ENCODE peak calls at places on chromosomes 12 and 14, in seven cellular contexts. One of them, this sample, is unnamed.

GRCh38 chr12:12922191-12922616 is 29.8 kb downstream of the GPRC5D start:
- DNase-seq in tibial artery: no peak
- DNase-seq in osteoblast: peak; percentile 97
- DNase-seq in WERI-Rb-1: no peak
- DNase-seq in OCI-LY7: no peak
- DNase-seq in neural progenitor cell: no peak
- DNase-seq in lower leg skin: peak; percentile 71
- DNase-seq in this sample: peak; percentile 43

GRCh38 chr12:34394211-34395055 is 372.1 kb downstream of the ALG10 start:
- DNase-seq in tibial artery: peak; percentile 48
- DNase-seq in osteoblast: peak; percentile 75
- DNase-seq in WERI-Rb-1: peak; percentile 1
- DNase-seq in OCI-LY7: no peak
- DNase-seq in neural progenitor cell: no peak
- DNase-seq in lower leg skin: no peak
- DNase-seq in this sample: no peak

GRCh38 chr14:103284574-103285467 is 49.2 kb upstream of the EIF5 start:
- DNase-seq in tibial artery: no peak
- DNase-seq in osteoblast: peak; percentile 88
- DNase-seq in WERI-Rb-1: no peak
- DNase-seq in OCI-LY7: no peak
- DNase-seq in neural progenitor cell: no peak
- DNase-seq in lower leg skin: no peak
- DNase-seq in this sample: no peak

GRCh38 chr12:55675671-55676070 is 32.0 kb downstream of the ITGA7 start:
- DNase-seq in tibial artery: no peak
- DNase-seq in osteoblast: no peak
- DNase-seq in WERI-Rb-1: no peak
- DNase-seq in OCI-LY7: no peak
- DNase-seq in neural progenitor cell: no peak
- DNase-seq in lower leg skin: no peak
- DNase-seq in this sample: no peak

GRCh38 chr12:41289461-41289860 is 101.3 kb downstream of the PDZRN4 start:
- DNase-seq in tibial artery: no peak
- DNase-seq in osteoblast: no peak
- DNase-seq in WERI-Rb-1: no peak
- DNase-seq in OCI-LY7: no peak
- DNase-seq in neural progenitor cell: no peak
- DNase-seq in lower leg skin: no peak
- DNase-seq in this sample: no peak

GRCh38 chr12:93679308-93679933 is 2.2 kb downstream of the CRADD start:
- DNase-seq in tibial artery: no peak
- DNase-seq in osteoblast: no peak
- DNase-seq in WERI-Rb-1: no peak
- DNase-seq in OCI-LY7: no peak
- DNase-seq in neural progenitor cell: no peak
- DNase-seq in lower leg skin: no peak
- DNase-seq in this sample: no peak

GRCh38 chr12:110256780-110257431 is 24.1 kb upstream of the ATP2A2 start:
- DNase-seq in tibial artery: peak; percentile 71
- DNase-seq in osteoblast: peak; percentile 86
- DNase-seq in WERI-Rb-1: no peak
- DNase-seq in OCI-LY7: no peak
- DNase-seq in neural progenitor cell: no peak
- DNase-seq in lower leg skin: no peak
- DNase-seq in this sample: peak; percentile 39

GRCh38 chr14:99733551-99734405 is 49.7 kb downstream of the CYP46A1 start:
- DNase-seq in tibial artery: peak; percentile 79
- DNase-seq in osteoblast: peak; percentile 85
- DNase-seq in WERI-Rb-1: peak; percentile 9
- DNase-seq in OCI-LY7: no peak
- DNase-seq in neural progenitor cell: no peak
- DNase-seq in lower leg skin: no peak
- DNase-seq in this sample: peak; percentile 16

GRCh38 chr12:122858591-122859302 is 23.5 kb downstream of the HIP1R start:
- DNase-seq in tibial artery: no peak
- DNase-seq in osteoblast: peak; percentile 78
- DNase-seq in WERI-Rb-1: no peak
- DNase-seq in OCI-LY7: no peak
- DNase-seq in neural progenitor cell: no peak
- DNase-seq in lower leg skin: no peak
- DNase-seq in this sample: no peak

GRCh38 chr14:75434557-75435248 is 6.9 kb downstream of the JDP2 start:
- DNase-seq in tibial artery: no peak
- DNase-seq in osteoblast: no peak
- DNase-seq in WERI-Rb-1: no peak
- DNase-seq in OCI-LY7: no peak
- DNase-seq in neural progenitor cell: no peak
- DNase-seq in lower leg skin: no peak
- DNase-seq in this sample: no peak

GRCh38 chr12:114688256-114688845 is 4.4 kb upstream of the TBX3 start:
- DNase-seq in tibial artery: no peak
- DNase-seq in osteoblast: peak; percentile 87
- DNase-seq in WERI-Rb-1: no peak
- DNase-seq in OCI-LY7: no peak
- DNase-seq in neural progenitor cell: peak; percentile 16
- DNase-seq in lower leg skin: no peak
- DNase-seq in this sample: no peak

GRCh38 chr14:49975799-49976198 is 82.9 kb downstream of the ARF6 start:
- DNase-seq in tibial artery: no peak
- DNase-seq in osteoblast: no peak
- DNase-seq in WERI-Rb-1: no peak
- DNase-seq in OCI-LY7: no peak
- DNase-seq in neural progenitor cell: no peak
- DNase-seq in lower leg skin: no peak
- DNase-seq in this sample: no peak

GRCh38 chr14:104795781-104796681 is 483 bp upstream of the AKT1 start:
- DNase-seq in tibial artery: no peak
- DNase-seq in osteoblast: peak; percentile 100
- DNase-seq in WERI-Rb-1: peak; percentile 33
- DNase-seq in OCI-LY7: peak; percentile 66
- DNase-seq in neural progenitor cell: no peak
- DNase-seq in lower leg skin: no peak
- DNase-seq in this sample: no peak

GRCh38 chr14:33728010-33728498 is 222.8 kb downstream of the EGLN3 start:
- DNase-seq in tibial artery: no peak
- DNase-seq in osteoblast: no peak
- DNase-seq in WERI-Rb-1: no peak
- DNase-seq in OCI-LY7: no peak
- DNase-seq in neural progenitor cell: no peak
- DNase-seq in lower leg skin: no peak
- DNase-seq in this sample: no peak

GRCh38 chr14:71311061-71311460 is 403.8 kb downstream of the PCNX1 start:
- DNase-seq in tibial artery: no peak
- DNase-seq in osteoblast: no peak
- DNase-seq in WERI-Rb-1: no peak
- DNase-seq in OCI-LY7: no peak
- DNase-seq in neural progenitor cell: no peak
- DNase-seq in lower leg skin: no peak
- DNase-seq in this sample: no peak

GRCh38 chr12:27277846-27278260 is 33.8 kb downstream of the STK38L start:
- DNase-seq in tibial artery: no peak
- DNase-seq in osteoblast: no peak
- DNase-seq in WERI-Rb-1: peak; percentile 10
- DNase-seq in OCI-LY7: no peak
- DNase-seq in neural progenitor cell: no peak
- DNase-seq in lower leg skin: peak; percentile 49
- DNase-seq in this sample: peak; percentile 74

GRCh38 chr14:79186523-79186922 is 1016.4 kb downstream of the NRXN3 start:
- DNase-seq in tibial artery: no peak
- DNase-seq in osteoblast: no peak
- DNase-seq in WERI-Rb-1: no peak
- DNase-seq in OCI-LY7: no peak
- DNase-seq in neural progenitor cell: no peak
- DNase-seq in lower leg skin: no peak
- DNase-seq in this sample: no peak

GRCh38 chr14:51020024-51020710 is 74.7 kb downstream of the TRIM9 start:
- DNase-seq in tibial artery: no peak
- DNase-seq in osteoblast: no peak
- DNase-seq in WERI-Rb-1: peak; percentile 65
- DNase-seq in OCI-LY7: no peak
- DNase-seq in neural progenitor cell: no peak
- DNase-seq in lower leg skin: no peak
- DNase-seq in this sample: no peak

GRCh38 chr12:104942075-104942474 is 16.0 kb downstream of the SLC41A2 start:
- DNase-seq in tibial artery: no peak
- DNase-seq in osteoblast: no peak
- DNase-seq in WERI-Rb-1: no peak
- DNase-seq in OCI-LY7: no peak
- DNase-seq in neural progenitor cell: no peak
- DNase-seq in lower leg skin: no peak
- DNase-seq in this sample: no peak

GRCh38 chr14:73240816-73241480 is 3.6 kb downstream of the PAPLN start:
- DNase-seq in tibial artery: no peak
- DNase-seq in osteoblast: peak; percentile 64
- DNase-seq in WERI-Rb-1: peak; percentile 50
- DNase-seq in OCI-LY7: peak; percentile 62
- DNase-seq in neural progenitor cell: no peak
- DNase-seq in lower leg skin: no peak
- DNase-seq in this sample: no peak
- TF ChIP-seq CTCF in tibial artery: no peak
- TF ChIP-seq CTCF in osteoblast: no peak
- TF ChIP-seq CTCF in WERI-Rb-1: no peak
- TF ChIP-seq CTCF in OCI-LY7: no peak
- TF ChIP-seq CTCF in neural progenitor cell: no peak
- TF ChIP-seq CTCF in lower leg skin: no peak
- TF ChIP-seq CTCF in this sample: no peak

GRCh38 chr14:72942934-72943333 is 16.7 kb downstream of the DCAF4 start:
- DNase-seq in tibial artery: no peak
- DNase-seq in osteoblast: no peak
- DNase-seq in WERI-Rb-1: no peak
- DNase-seq in OCI-LY7: no peak
- DNase-seq in neural progenitor cell: peak; percentile 32
- DNase-seq in lower leg skin: no peak
- DNase-seq in this sample: no peak
- TF ChIP-seq CTCF in tibial artery: no peak
- TF ChIP-seq CTCF in osteoblast: no peak
- TF ChIP-seq CTCF in WERI-Rb-1: peak; percentile 51
- TF ChIP-seq CTCF in OCI-LY7: peak; percentile 12
- TF ChIP-seq CTCF in neural progenitor cell: peak; percentile 32
- TF ChIP-seq CTCF in lower leg skin: no peak
- TF ChIP-seq CTCF in this sample: no peak

DNA sequence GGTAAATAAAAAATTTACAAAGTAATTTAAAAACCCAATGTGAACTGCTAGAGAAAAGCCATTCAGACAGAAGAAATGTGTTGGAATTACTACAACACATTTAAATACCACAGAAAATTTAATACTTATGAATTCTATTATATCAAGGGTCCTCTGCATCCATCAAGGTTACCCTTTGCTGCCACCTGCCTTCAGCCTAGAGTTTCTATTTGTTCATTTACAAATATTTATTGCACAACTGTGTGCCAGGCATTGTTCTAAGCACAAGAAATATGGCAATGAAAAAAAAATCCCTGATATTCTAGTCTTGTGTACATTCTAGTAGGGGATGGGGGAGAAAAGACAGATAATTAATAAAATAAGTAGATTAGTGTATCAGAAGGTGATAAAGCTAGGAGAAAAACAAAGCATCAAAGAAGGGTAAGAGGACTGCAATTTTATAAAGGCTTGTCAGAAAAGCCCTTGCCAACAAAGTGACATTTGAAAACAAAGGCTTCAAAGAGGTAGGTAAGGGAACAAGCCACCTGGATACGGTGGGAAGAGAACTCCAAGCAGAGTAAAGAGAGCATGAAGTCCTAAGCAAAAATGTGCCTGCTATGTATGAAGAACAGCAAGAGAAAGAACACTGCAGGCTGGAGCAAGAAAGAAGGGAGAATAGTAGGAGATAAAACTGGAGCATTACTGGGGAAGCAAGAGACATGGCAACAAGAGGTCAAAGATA is 59.1 kb upstream of the SLC6A13 start:
- DNase-seq in tibial artery: no peak
- DNase-seq in osteoblast: no peak
- DNase-seq in WERI-Rb-1: no peak
- DNase-seq in OCI-LY7: peak; percentile 7
- DNase-seq in neural progenitor cell: no peak
- DNase-seq in lower leg skin: no peak
- DNase-seq in this sample: no peak
- TF ChIP-seq CTCF in tibial artery: no peak
- TF ChIP-seq CTCF in osteoblast: no peak
- TF ChIP-seq CTCF in WERI-Rb-1: no peak
- TF ChIP-seq CTCF in OCI-LY7: peak; percentile 52
- TF ChIP-seq CTCF in neural progenitor cell: peak; percentile 21
- TF ChIP-seq CTCF in lower leg skin: no peak
- TF ChIP-seq CTCF in this sample: no peak

DNA sequence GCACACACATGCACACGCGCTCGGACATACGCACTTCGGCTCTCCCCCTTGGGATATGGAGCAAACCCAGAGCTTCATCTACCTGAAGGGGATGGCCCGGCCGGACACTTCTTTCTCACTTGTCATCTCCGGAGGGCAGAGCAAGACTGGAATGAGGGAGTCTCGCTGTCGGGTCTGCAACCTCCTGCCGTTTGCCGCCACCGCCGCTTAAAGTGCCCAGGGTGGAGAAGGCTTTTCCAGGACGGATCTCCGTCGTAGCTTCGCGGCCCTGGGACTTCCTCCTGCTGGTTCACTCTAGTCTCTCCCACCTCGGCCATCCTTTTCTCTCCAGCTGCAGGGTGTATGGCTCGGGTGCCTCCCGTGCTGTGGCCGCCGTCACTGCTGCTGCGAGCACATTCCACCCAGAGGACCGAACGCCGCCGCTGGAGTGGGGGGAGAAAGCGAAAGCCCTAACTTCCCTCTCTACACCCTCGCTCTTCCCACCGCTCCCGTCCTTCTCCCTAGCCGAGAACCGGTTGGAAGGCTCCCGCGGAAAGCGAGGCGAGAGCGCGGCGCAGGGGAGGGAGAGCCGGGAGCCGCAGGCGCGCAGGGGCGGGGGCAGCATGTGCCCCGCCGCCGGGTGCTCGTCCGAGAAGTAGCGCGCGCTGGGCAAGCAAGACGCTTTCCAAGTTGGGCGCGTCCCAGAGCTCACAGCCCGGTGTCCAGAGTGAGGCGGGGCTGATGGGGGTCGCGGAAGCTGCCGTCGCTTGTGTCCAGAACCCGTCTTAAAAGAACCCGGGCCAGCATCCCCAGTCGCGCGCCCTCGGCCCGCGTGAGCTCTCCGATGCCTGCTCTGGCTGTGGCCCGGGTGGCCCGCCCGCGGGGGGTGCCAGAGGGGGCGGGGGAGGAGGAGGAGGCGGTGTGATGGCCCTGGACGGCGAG is at the start of gene TRHDE:
- DNase-seq in tibial artery: peak; percentile 70
- DNase-seq in osteoblast: peak; percentile 86
- DNase-seq in WERI-Rb-1: peak; percentile 54
- DNase-seq in OCI-LY7: no peak
- DNase-seq in neural progenitor cell: peak; percentile 83
- DNase-seq in lower leg skin: peak; percentile 14
- DNase-seq in this sample: peak; percentile 30
- TF ChIP-seq CTCF in tibial artery: no peak
- TF ChIP-seq CTCF in osteoblast: no peak
- TF ChIP-seq CTCF in WERI-Rb-1: no peak
- TF ChIP-seq CTCF in OCI-LY7: no peak
- TF ChIP-seq CTCF in neural progenitor cell: no peak
- TF ChIP-seq CTCF in lower leg skin: no peak
- TF ChIP-seq CTCF in this sample: no peak

This sample was measured in uterus.